ENCODE peak calls at places on chromosomes 4 and X, in six cellular contexts. D is cardiac muscle cell; N is pancreas; A is naive thymus-derived CD4-positive, alpha-beta T cell; M is upper lobe of right lung; I is esophagus muscularis mucosa. S is an unnamed sample.
A peak's percentile ranks its signal among the peaks of the same experiment; 100 is the strongest.

GRCh38 chr4:146244496-146244895 is 30.2 kb downstream of the REELD1 start:
- DNase-seq in N (no peak), A (no peak), D (no peak), M (no peak), I (peak; percentile 66), S (no peak)

GRCh38 chr4:166700592-166700991 is 533.7 kb downstream of the SPOCK3 start:
- DNase-seq in I (no peak), A (no peak), N (no peak), D (no peak), M (no peak), S (no peak)

GRCh38 chr4:173685324-173685723 is 155.3 kb upstream of the HAND2 start:
- DNase-seq in D (no peak), A (no peak), N (no peak), M (no peak), I (no peak), S (no peak)

GRCh38 chr4:82905205-82905604 is 4.7 kb downstream of the THAP9 start:
- DNase-seq in I (no peak), N (no peak), D (no peak), M (no peak), A (no peak), S (no peak)

GRCh38 chr4:56077676-56078075 is 128.9 kb downstream of the CEP135 start:
- DNase-seq in I (no peak), A (no peak), M (no peak), N (no peak), D (no peak), S (no peak)

GRCh38 chrX:130245441-130245840 is 23.3 kb downstream of the ZNF280C start:
- DNase-seq in N (no peak), D (no peak), I (no peak), M (no peak), A (no peak), S (no peak)

GRCh38 chr4:99710020-99710419 is 52.4 kb upstream of the C4orf54 start:
- DNase-seq in M (no peak), A (no peak), N (no peak), D (no peak), I (no peak), S (no peak)

GRCh38 chrX:45771114-45771513 is 570.4 kb upstream of the DIPK2B start:
- DNase-seq in D (no peak), I (no peak), A (no peak), M (no peak), N (no peak), S (no peak)

GRCh38 chr4:3201718-3202702 is 46.9 kb upstream of the MSANTD1 start:
- DNase-seq in A (peak; percentile 92), M (no peak), I (no peak), D (no peak), N (no peak), S (peak; percentile 64)

GRCh38 chrX:134236690-134237362 is at the start of gene CCDC160:
- DNase-seq in I (no peak), D (peak; percentile 96), A (no peak), M (peak; percentile 73), N (peak; percentile 47), S (no peak)

GRCh38 chr4:132564920-132565319 is 584.2 kb upstream of the PCDH10 start:
- DNase-seq in N (no peak), D (no peak), M (no peak), A (no peak), I (no peak), S (no peak)

GRCh38 chrX:69133561-69134542 is 31.4 kb downstream of the PJA1 start:
- DNase-seq in I (no peak), N (no peak), A (no peak), D (peak; percentile 72), M (no peak), S (no peak)

GRCh38 chr4:182556576-182556975 is 313.4 kb downstream of the TENM3 start:
- DNase-seq in A (no peak), D (no peak), N (no peak), M (no peak), I (no peak), S (no peak)

GRCh38 chrX:123648028-123648810 is 84.6 kb downstream of the THOC2 start:
- DNase-seq in N (peak; percentile 2), M (peak; percentile 69), A (peak; percentile 44), D (peak; percentile 70), I (no peak), S (no peak)

GRCh38 chr4:56448301-56448700 is 12.2 kb downstream of the PAICS start:
- DNase-seq in D (no peak), N (no peak), A (no peak), M (no peak), I (no peak), S (no peak)

GRCh38 chr4:184177271-184177670 is 40.4 kb downstream of the ENPP6 start:
- DNase-seq in A (no peak), I (no peak), N (no peak), D (no peak), M (no peak), S (no peak)

GRCh38 chr4:24594887-24595286 is 10.5 kb upstream of the DHX15 start:
- DNase-seq in A (no peak), D (no peak), I (no peak), M (no peak), N (no peak), S (no peak)

GRCh38 chr4:22389240-22389871 is 126.5 kb downstream of the ADGRA3 start:
- DNase-seq in D (peak; percentile 75), I (no peak), A (peak; percentile 58), M (no peak), N (peak; percentile 34), S (no peak)

GRCh38 chrX:134735015-134735414 is 76.7 kb upstream of the PLAC1 start:
- DNase-seq in D (no peak), N (no peak), M (no peak), I (no peak), A (no peak), S (no peak)

GRCh38 chrX:3548743-3549441 is 164.6 kb downstream of the PRKX start:
- DNase-seq in I (no peak), M (no peak), A (no peak), D (peak; percentile 29), N (peak; percentile 9), S (no peak)

GRCh38 chr4:168621806-168622589 is 125.1 kb downstream of the PALLD start:
- DNase-seq in D (no peak), I (peak; percentile 37), A (no peak), M (no peak), N (no peak), S (no peak)

GRCh38 chr4:41882622-41883347 is 52.4 kb upstream of the TMEM33 start:
- DNase-seq in I (no peak), A (peak; percentile 57), M (peak; percentile 74), N (no peak), D (peak; percentile 56), S (no peak)

GRCh38 chr4:111631157-111631999 is 513.9 kb upstream of the FAM241A start:
- DNase-seq in M (no peak), I (no peak), A (no peak), N (no peak), D (peak; percentile 39), S (no peak)

GRCh38 chr4:87150498-87151261 is 69.7 kb downstream of the KLHL8 start:
- DNase-seq in D (peak; percentile 79), I (no peak), A (peak; percentile 65), M (no peak), N (peak; percentile 29), S (peak; percentile 29)

GRCh38 chrX:151397741-151398070 is 700 bp downstream of the VMA21 start:
- DNase-seq in D (no peak), M (no peak), I (no peak), N (no peak), A (no peak), S (no peak)

GRCh38 chr4:66959207-66959606 is 586.1 kb downstream of the CENPC start:
- DNase-seq in N (no peak), I (no peak), D (no peak), M (no peak), A (no peak), S (no peak)

GRCh38 chrX:143058096-143058495 is 32.4 kb downstream of the SPANXN4 start:
- DNase-seq in D (no peak), N (no peak), M (no peak), I (no peak), A (no peak), S (no peak)

GRCh38 chrX:38505583-38505982 is 55.8 kb upstream of the TSPAN7 start:
- DNase-seq in A (no peak), I (no peak), N (no peak), M (no peak), D (no peak), S (no peak)

GRCh38 chr4:152734015-152734698 is 45.4 kb downstream of the TIGD4 start:
- DNase-seq in I (peak; percentile 45), M (no peak), N (no peak), D (no peak), A (no peak), S (no peak)

GRCh38 chrX:49230500-49231232 is 2.5 kb downstream of the CACNA1F start:
- DNase-seq in A (peak; percentile 50), M (peak; percentile 94), N (peak; percentile 62), D (peak; percentile 40), I (no peak), S (peak; percentile 15)

GRCh38 chr4:186844059-186844681 is 120.5 kb upstream of the FAT1 start:
- DNase-seq in I (no peak), N (peak; percentile 9), M (no peak), D (no peak), A (no peak), S (no peak)

DNA sequence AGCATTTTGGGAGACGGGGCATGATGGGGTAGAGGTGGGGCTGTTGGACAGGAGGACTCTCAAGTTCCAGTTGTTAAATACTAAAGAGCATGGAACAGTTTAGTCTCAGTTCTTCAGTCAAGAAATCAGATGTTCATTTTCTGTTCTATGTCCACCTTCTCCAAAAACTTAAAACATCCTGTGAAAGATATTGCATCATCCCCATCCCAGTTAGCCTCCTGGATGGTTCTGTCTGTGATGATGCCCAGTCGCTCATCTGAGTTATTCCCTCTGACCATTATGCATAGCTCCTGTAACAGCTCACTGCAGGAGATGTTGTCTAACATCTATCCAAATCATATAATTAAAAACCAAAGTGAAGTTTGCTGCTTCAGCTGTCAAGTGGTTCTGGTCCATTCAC is 32.1 kb upstream of the SCML1 start:
- DNase-seq in I (no peak), D (no peak), N (no peak), A (no peak), M (no peak), S (no peak)
- H3K4me1 ChIP-seq in I (no peaks in the 10 kb centered on the region), D (no peaks in the 10 kb centered on the region), N (no peaks in the 10 kb centered on the region), A (no peaks in the 10 kb centered on the region), M (no peaks in the 10 kb centered on the region), S (no peaks in the 10 kb centered on the region)

GRCh38 chr4:1757836-1758235 is 35.3 kb upstream of the FGFR3 start:
- DNase-seq in N (no peak), M (no peak), D (no peak), I (no peak), A (no peak), S (no peak)
- H3K4me1 ChIP-seq in N (no peaks in the 10 kb centered on the region), M (peaks cover 12% of the 10 kb centered on the region), D (peaks cover 11% of the 10 kb centered on the region), I (peaks cover 6% of the 10 kb centered on the region), A (no peaks in the 10 kb centered on the region), S (peaks cover 6% of the 10 kb centered on the region)

DNA sequence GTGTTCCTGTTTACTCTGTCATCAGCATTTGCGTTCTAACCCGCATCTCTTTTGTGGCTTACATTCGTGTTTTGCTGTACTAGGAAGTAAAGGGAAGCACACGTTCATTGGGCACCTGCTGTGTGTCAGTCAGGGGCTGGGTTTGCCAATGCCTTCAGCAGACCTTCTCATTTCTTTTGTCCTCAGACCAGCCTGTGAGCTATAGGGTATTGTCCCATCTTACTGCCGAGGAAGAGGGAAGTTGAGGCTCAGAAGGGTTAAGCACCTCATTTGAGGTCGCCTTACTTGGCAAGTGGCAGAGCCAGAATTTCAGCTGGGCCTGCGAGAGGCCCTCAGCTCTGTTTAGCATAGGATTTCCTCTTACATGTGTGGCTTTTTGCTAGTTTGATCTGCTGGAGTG is 8.7 kb downstream of the TBC1D14 start:
- DNase-seq in N (no peak), M (no peak), D (no peak), A (peak; percentile 61), I (no peak), S (no peak)
- H3K4me1 ChIP-seq in N (peaks cover 21% of the 10 kb centered on the region), M (peaks cover 50% of the 10 kb centered on the region), D (peaks cover 36% of the 10 kb centered on the region), A (peaks cover 31% of the 10 kb centered on the region), I (peaks cover 41% of the 10 kb centered on the region), S (peaks cover 43% of the 10 kb centered on the region)

GRCh38 chr4:5039800-5040199 is 11.5 kb upstream of the STK32B start:
- DNase-seq in I (no peak), M (no peak), A (no peak), D (no peak), N (no peak), S (no peak)
- H3K4me1 ChIP-seq in I (peaks cover 20% of the 10 kb centered on the region), M (peaks cover 12% of the 10 kb centered on the region), A (no peaks in the 10 kb centered on the region), D (no peaks in the 10 kb centered on the region), N (no peaks in the 10 kb centered on the region), S (no peaks in the 10 kb centered on the region)

S was measured in effector memory CD4-positive, alpha-beta T cell.